ENCODE peak calls at places on chromosomes 6 and 20, in six cellular contexts. One of them, this sample, is unnamed. For H3K4me1, the result is how much of the 10 kb centered on the place peaks cover.

GRCh38 chr6:18025591-18025990 is 38.2 kb upstream of the KIF13A start:
- DNase-seq in astrocyte: no peak
- DNase-seq in K562: no peak
- DNase-seq in IMR-90: peak
- DNase-seq in GM23338: no peak
- DNase-seq in mammary epithelial cell: peak
- DNase-seq in this sample: no peak

GRCh38 chr20:36717657-36718056 is 28.2 kb downstream of the NDRG3 start:
- DNase-seq in astrocyte: no peak
- DNase-seq in K562: no peak
- DNase-seq in IMR-90: no peak
- DNase-seq in GM23338: peak
- DNase-seq in mammary epithelial cell: no peak
- DNase-seq in this sample: no peak

GRCh38 chr20:21102691-21103311 is 3.4 kb downstream of the LINC00237 start:
- DNase-seq in astrocyte: no peak
- DNase-seq in K562: no peak
- DNase-seq in IMR-90: peak
- DNase-seq in GM23338: peak
- DNase-seq in mammary epithelial cell: peak
- DNase-seq in this sample: no peak

GRCh38 chr20:36562724-36563123 is 10.7 kb upstream of the TGIF2 start:
- DNase-seq in astrocyte: no peak
- DNase-seq in K562: no peak
- DNase-seq in IMR-90: no peak
- DNase-seq in GM23338: peak
- DNase-seq in mammary epithelial cell: no peak
- DNase-seq in this sample: no peak

GRCh38 chr6:165571068-165571682 is 91.9 kb downstream of the PDE10A start:
- DNase-seq in astrocyte: peak
- DNase-seq in K562: no peak
- DNase-seq in IMR-90: peak
- DNase-seq in GM23338: no peak
- DNase-seq in mammary epithelial cell: no peak
- DNase-seq in this sample: no peak

GRCh38 chr6:28580484-28580883 is 54.8 kb downstream of the GPX5 start:
- DNase-seq in astrocyte: no peak
- DNase-seq in K562: no peak
- DNase-seq in IMR-90: no peak
- DNase-seq in GM23338: no peak
- DNase-seq in mammary epithelial cell: peak
- DNase-seq in this sample: peak

GRCh38 chr6:37635319-37635718 is 62.4 kb downstream of the MDGA1 start:
- DNase-seq in astrocyte: no peak
- DNase-seq in K562: no peak
- DNase-seq in IMR-90: no peak
- DNase-seq in GM23338: no peak
- DNase-seq in mammary epithelial cell: no peak
- DNase-seq in this sample: no peak

GRCh38 chr6:50922579-50923525 is 104.2 kb downstream of the TFAP2B start:
- DNase-seq in astrocyte: peak
- DNase-seq in K562: no peak
- DNase-seq in IMR-90: no peak
- DNase-seq in GM23338: no peak
- DNase-seq in mammary epithelial cell: no peak
- DNase-seq in this sample: no peak

GRCh38 chr20:38536310-38536709 is 44.7 kb upstream of the ADIG start:
- DNase-seq in astrocyte: no peak
- DNase-seq in K562: no peak
- DNase-seq in IMR-90: peak
- DNase-seq in GM23338: no peak
- DNase-seq in mammary epithelial cell: peak
- DNase-seq in this sample: no peak

GRCh38 chr20:48831702-48832422 is 4.1 kb upstream of the PREX1 start:
- DNase-seq in astrocyte: no peak
- DNase-seq in K562: peak
- DNase-seq in IMR-90: peak
- DNase-seq in GM23338: no peak
- DNase-seq in mammary epithelial cell: peak
- DNase-seq in this sample: no peak

GRCh38 chr6:45254242-45254641 is 73.9 kb upstream of the RUNX2 start:
- DNase-seq in astrocyte: no peak
- DNase-seq in K562: no peak
- DNase-seq in IMR-90: no peak
- DNase-seq in GM23338: no peak
- DNase-seq in mammary epithelial cell: no peak
- DNase-seq in this sample: no peak

GRCh38 chr6:108565091-108565766 is 4.5 kb downstream of the FOXO3 start:
- DNase-seq in astrocyte: no peak
- DNase-seq in K562: no peak
- DNase-seq in IMR-90: no peak
- DNase-seq in GM23338: no peak
- DNase-seq in mammary epithelial cell: peak
- DNase-seq in this sample: peak

GRCh38 chr20:45510242-45510862 is 5.1 kb downstream of the SPINT3 start:
- DNase-seq in astrocyte: no peak
- DNase-seq in K562: no peak
- DNase-seq in IMR-90: no peak
- DNase-seq in GM23338: no peak
- DNase-seq in mammary epithelial cell: peak
- DNase-seq in this sample: no peak

GRCh38 chr6:43115365-43115764 is 39.3 kb downstream of the PTK7 start:
- DNase-seq in astrocyte: no peak
- DNase-seq in K562: peak
- DNase-seq in IMR-90: no peak
- DNase-seq in GM23338: no peak
- DNase-seq in mammary epithelial cell: peak
- DNase-seq in this sample: no peak
- H2AFZ ChIP-seq in astrocyte: no peak
- H2AFZ ChIP-seq in K562: peak
- H2AFZ ChIP-seq in IMR-90: no peak
- H2AFZ ChIP-seq in GM23338: no peak
- H2AFZ ChIP-seq in mammary epithelial cell: no peak
- H2AFZ ChIP-seq in this sample: no peak

GRCh38 chr20:34794006-34794585 is 31.4 kb downstream of the NCOA6 start:
- DNase-seq in astrocyte: no peak
- DNase-seq in K562: no peak
- DNase-seq in IMR-90: no peak
- DNase-seq in GM23338: no peak
- DNase-seq in mammary epithelial cell: no peak
- DNase-seq in this sample: no peak
- H3K4me1 ChIP-seq in astrocyte: under half
- H3K4me1 ChIP-seq in K562: under half
- H3K4me1 ChIP-seq in IMR-90: under half
- H3K4me1 ChIP-seq in GM23338: under half
- H3K4me1 ChIP-seq in mammary epithelial cell: under half
- H3K4me1 ChIP-seq in this sample: under half

GRCh38 chr6:12482386-12482785 is 192.2 kb downstream of the EDN1 start:
- DNase-seq in astrocyte: no peak
- DNase-seq in K562: no peak
- DNase-seq in IMR-90: no peak
- DNase-seq in GM23338: peak
- DNase-seq in mammary epithelial cell: no peak
- DNase-seq in this sample: no peak
- TF ChIP-seq CTCF in astrocyte: peak
- TF ChIP-seq CTCF in K562: no peak
- TF ChIP-seq CTCF in IMR-90: peak
- TF ChIP-seq CTCF in GM23338: peak
- TF ChIP-seq CTCF in mammary epithelial cell: peak
- TF ChIP-seq CTCF in this sample: peak

GRCh38 chr6:15796844-15797243 is 134.0 kb upstream of the DTNBP1 start:
- DNase-seq in astrocyte: no peak
- DNase-seq in K562: no peak
- DNase-seq in IMR-90: no peak
- DNase-seq in GM23338: no peak
- DNase-seq in mammary epithelial cell: peak
- DNase-seq in this sample: no peak
- H2AFZ ChIP-seq in astrocyte: no peak
- H2AFZ ChIP-seq in K562: no peak
- H2AFZ ChIP-seq in IMR-90: no peak
- H2AFZ ChIP-seq in GM23338: no peak
- H2AFZ ChIP-seq in mammary epithelial cell: no peak
- H2AFZ ChIP-seq in this sample: no peak

DNA sequence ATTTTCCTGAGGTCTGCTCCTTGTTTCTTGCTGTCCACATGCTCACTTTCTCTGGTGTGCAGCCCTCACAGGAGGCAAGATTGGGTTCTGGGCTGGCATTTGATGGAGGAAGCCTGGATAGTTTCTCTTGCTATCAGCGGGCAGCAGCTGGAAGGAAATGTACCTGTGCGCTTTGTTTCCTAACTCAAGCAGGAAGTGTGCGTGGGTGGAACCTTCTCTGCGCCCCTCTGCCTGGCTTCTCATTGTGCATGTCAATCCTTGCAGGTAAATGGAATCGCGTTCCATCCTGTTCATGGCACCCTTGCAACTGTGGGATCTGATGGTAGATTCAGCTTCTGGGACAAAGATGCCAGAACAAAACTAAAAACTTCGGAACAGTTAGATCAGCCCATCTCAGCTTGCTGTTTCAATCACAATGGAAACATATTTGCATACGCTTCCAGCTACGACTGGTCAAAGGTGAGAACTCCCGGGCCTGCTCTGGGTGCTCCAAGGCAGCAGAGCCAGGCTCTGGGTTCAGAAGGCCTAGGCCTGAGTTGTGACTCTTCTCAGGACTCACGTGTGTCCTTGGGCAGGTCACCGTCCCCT is 16.8 kb upstream of the RBM38 start:
- DNase-seq in astrocyte: no peak
- DNase-seq in K562: no peak
- DNase-seq in IMR-90: no peak
- DNase-seq in GM23338: peak
- DNase-seq in mammary epithelial cell: no peak
- DNase-seq in this sample: no peak
- H3K4me1 ChIP-seq in astrocyte: under half
- H3K4me1 ChIP-seq in K562: under half
- H3K4me1 ChIP-seq in IMR-90: under half
- H3K4me1 ChIP-seq in GM23338: under half
- H3K4me1 ChIP-seq in mammary epithelial cell: under half
- H3K4me1 ChIP-seq in this sample: under half

DNA sequence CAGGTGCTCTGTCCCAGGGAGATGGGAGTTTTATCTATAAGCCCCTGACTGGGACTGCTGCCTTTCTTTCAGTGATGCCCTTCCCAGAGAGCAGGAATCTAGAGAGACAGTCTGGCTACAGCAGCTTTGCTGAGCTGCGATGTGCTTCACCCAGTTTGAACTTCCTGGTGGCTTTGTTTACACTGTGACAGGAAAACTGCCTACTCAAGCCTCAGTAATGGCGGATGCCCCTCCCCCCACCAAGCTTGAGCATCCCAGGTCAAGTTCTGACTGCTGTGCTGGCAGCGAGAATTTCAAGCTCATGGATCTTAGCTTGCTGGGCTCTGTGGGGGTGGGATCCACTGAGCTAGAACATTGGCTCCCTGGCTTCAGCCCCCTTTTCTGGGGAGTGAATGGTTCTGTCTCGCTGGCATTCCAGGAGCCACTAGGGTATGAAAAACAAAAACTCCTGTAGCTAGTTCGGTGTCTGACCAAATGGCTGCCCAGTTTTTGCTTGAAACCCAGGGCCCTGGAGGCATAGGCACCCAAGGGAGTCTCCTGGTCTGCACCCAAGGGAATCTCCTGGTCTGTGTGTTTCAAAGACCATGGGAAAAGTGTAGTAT is 90.9 kb upstream of the ESR1 start:
- DNase-seq in astrocyte: no peak
- DNase-seq in K562: no peak
- DNase-seq in IMR-90: no peak
- DNase-seq in GM23338: peak
- DNase-seq in mammary epithelial cell: no peak
- DNase-seq in this sample: no peak
- TF ChIP-seq CTCF in astrocyte: no peak
- TF ChIP-seq CTCF in K562: no peak
- TF ChIP-seq CTCF in IMR-90: no peak
- TF ChIP-seq CTCF in GM23338: no peak
- TF ChIP-seq CTCF in mammary epithelial cell: no peak
- TF ChIP-seq CTCF in this sample: no peak

DNA sequence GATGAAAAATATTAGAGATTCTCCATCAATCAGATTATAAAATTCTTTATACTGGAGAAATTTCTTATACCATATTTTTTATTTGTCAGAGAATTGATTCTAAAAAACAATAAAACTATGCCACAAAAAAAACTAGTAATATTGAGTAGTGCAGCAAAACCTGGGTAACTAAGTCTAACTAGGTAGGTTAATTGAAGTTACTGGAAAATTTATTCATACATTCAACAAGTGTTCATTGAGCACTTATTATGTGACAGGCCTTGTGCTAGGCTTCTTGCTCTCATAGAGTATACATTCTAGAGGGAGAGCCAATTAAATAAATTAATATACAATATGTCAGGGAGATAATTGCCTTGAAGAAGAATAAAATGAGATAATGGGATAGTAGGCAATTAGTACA is 189.4 kb downstream of the EYA4 start:
- DNase-seq in astrocyte: no peak
- DNase-seq in K562: no peak
- DNase-seq in IMR-90: no peak
- DNase-seq in GM23338: no peak
- DNase-seq in mammary epithelial cell: no peak
- DNase-seq in this sample: no peak
- H2AFZ ChIP-seq in astrocyte: no peak
- H2AFZ ChIP-seq in K562: no peak
- H2AFZ ChIP-seq in IMR-90: no peak
- H2AFZ ChIP-seq in GM23338: no peak
- H2AFZ ChIP-seq in mammary epithelial cell: no peak
- H2AFZ ChIP-seq in this sample: no peak

DNA sequence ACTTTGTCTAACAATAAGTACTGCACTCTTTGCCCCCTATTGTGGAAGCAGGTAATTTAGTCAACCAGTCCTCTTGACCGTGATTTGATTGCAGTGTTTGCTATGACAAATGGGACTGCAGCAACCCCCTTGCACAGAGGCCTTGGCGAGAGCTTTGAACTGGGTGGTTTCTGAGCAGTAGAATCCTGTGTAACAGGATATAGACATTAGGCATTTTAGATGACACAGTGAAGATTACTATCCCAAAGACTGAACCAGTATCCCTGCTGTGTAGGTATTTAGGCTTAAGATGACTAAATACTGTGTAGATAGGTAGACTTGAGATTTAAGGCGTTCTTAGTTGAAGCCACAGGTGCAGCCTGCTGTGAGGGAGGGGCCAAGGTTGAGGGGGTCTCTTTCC is 9.9 kb downstream of the DNMT3B start:
- DNase-seq in astrocyte: no peak
- DNase-seq in K562: no peak
- DNase-seq in IMR-90: no peak
- DNase-seq in GM23338: no peak
- DNase-seq in mammary epithelial cell: no peak
- DNase-seq in this sample: no peak
- H3K4me1 ChIP-seq in astrocyte: under half
- H3K4me1 ChIP-seq in K562: under half
- H3K4me1 ChIP-seq in IMR-90: under half
- H3K4me1 ChIP-seq in GM23338: half or more
- H3K4me1 ChIP-seq in mammary epithelial cell: under half
- H3K4me1 ChIP-seq in this sample: under half

DNA sequence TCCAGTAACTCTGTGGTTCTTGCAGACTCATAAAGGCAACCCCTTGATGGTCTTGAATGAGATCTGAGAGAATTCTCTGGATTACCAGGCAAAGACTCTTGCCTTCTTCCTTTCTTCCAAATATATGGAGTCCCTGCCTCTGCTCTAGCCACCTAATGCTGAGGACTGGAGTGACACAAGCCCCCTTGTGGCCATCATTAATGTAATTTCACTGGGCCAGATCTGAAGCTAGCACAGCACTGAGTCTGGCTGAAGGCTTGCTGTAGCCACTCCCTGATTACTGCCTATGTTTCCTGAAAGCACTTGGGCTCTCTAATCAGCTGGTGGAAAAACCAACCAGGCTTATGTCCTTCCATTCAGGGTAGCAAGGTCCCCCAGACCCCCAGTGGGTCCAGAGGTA is 559.3 kb upstream of the IRAK1BP1 start:
- DNase-seq in astrocyte: no peak
- DNase-seq in K562: no peak
- DNase-seq in IMR-90: no peak
- DNase-seq in GM23338: peak
- DNase-seq in mammary epithelial cell: no peak
- DNase-seq in this sample: no peak
- TF ChIP-seq CTCF in astrocyte: no peak
- TF ChIP-seq CTCF in K562: no peak
- TF ChIP-seq CTCF in IMR-90: no peak
- TF ChIP-seq CTCF in GM23338: peak
- TF ChIP-seq CTCF in mammary epithelial cell: peak
- TF ChIP-seq CTCF in this sample: peak